ENCODE peak calls at places on chromosomes 12 and 14, in nine cellular contexts. K is pancreas; M is gastrocnemius medialis; Y is Right ventricle myocardium superior; I is foreskin fibroblast; B is T-helper 2 cell; F is skeletal muscle cell; Q is activated naive CD4-positive, alpha-beta T cell; V is AG04450. O is an unnamed sample.

GRCh38 chr12:39627914-39628313 is 8.3 kb upstream of the ABCD2 start:
- DNase-seq in I (no peak), Y (no peak), Q (no peak), K (no peak), M (no peak), V (no peak), B (no peak), F (no peak), O (no peak)

GRCh38 chr14:80100681-80101080 is 110.6 kb downstream of the DIO2 start:
- DNase-seq in B (no peak), V (no peak), M (no peak), Y (no peak), K (no peak), Q (no peak), I (no peak), F (no peak), O (peak; percentile 50)

GRCh38 chr12:51225800-51226199 is 7.9 kb upstream of the POU6F1 start:
- DNase-seq in I (no peak), F (no peak), Y (no peak), K (no peak), Q (no peak), V (no peak), M (no peak), B (no peak), O (no peak)

GRCh38 chr12:7116916-7117315 is 7.9 kb upstream of the C1RL start:
- DNase-seq in F (no peak), K (no peak), Y (no peak), I (no peak), Q (no peak), V (no peak), M (no peak), B (no peak), O (no peak)

GRCh38 chr12:402127-402456 is 648 bp downstream of the CCDC77 start:
- DNase-seq in V (no peak), F (no peak), Q (no peak), M (no peak), I (peak; percentile 67), Y (no peak), K (no peak), B (no peak), O (no peak)

GRCh38 chr14:68664225-68664681 is 128.6 kb downstream of the ZFP36L1 start:
- DNase-seq in K (peak; percentile 8), B (no peak), Y (no peak), V (no peak), I (peak; percentile 52), M (no peak), Q (no peak), F (no peak), O (no peak)

GRCh38 chr14:54683882-54684794 is 117.2 kb downstream of the SAMD4A start:
- DNase-seq in Q (no peak), V (peak; percentile 33), K (no peak), M (peak; percentile 50), Y (peak; percentile 65), I (peak; percentile 93), B (no peak), F (no peak), O (peak; percentile 64)

GRCh38 chr14:92945959-92946846 is 23.3 kb downstream of the CHGA start:
- DNase-seq in Y (peak; percentile 81), F (no peak), B (no peak), K (peak; percentile 44), M (peak; percentile 21), Q (no peak), I (peak; percentile 48), V (no peak), O (peak; percentile 72)

GRCh38 chr12:10641735-10642500 is 28.5 kb upstream of the MAGOHB start:
- DNase-seq in K (no peak), M (no peak), I (peak; percentile 72), Q (no peak), B (no peak), V (no peak), F (peak; percentile 62), Y (no peak), O (no peak)

GRCh38 chr14:64766430-64767151 is 62.4 kb downstream of the PLEKHG3 start:
- DNase-seq in V (no peak), B (no peak), Y (no peak), F (no peak), I (no peak), M (no peak), Q (no peak), K (no peak), O (no peak)

GRCh38 chr12:50110127-50110761 is 1.8 kb upstream of the COX14 start:
- DNase-seq in V (no peak), B (no peak), M (peak; percentile 91), I (peak; percentile 55), F (no peak), Y (peak; percentile 69), K (peak; percentile 52), Q (no peak), O (peak; percentile 79)

GRCh38 chr14:87873741-87874140 is 119.2 kb downstream of the GALC start:
- DNase-seq in B (no peak), V (no peak), Q (no peak), K (no peak), M (no peak), I (no peak), Y (no peak), F (no peak), O (no peak)

GRCh38 chr14:75711796-75712211 is 50.8 kb downstream of the TTLL5 start:
- DNase-seq in M (peak; percentile 89), I (peak; percentile 84), Y (peak; percentile 65), F (peak; percentile 65), V (peak; percentile 34), Q (no peak), B (no peak), K (peak; percentile 82), O (peak; percentile 90)

GRCh38 chr12:13386269-13387039 is 189.9 kb downstream of the EMP1 start:
- DNase-seq in Q (no peak), F (no peak), K (no peak), I (no peak), Y (no peak), V (no peak), M (no peak), B (no peak), O (no peak)

GRCh38 chr14:31935406-31935805 is 141.7 kb upstream of the ARHGAP5 start:
- DNase-seq in I (no peak), K (no peak), Q (no peak), V (no peak), Y (no peak), F (no peak), M (no peak), B (no peak), O (no peak)

GRCh38 chr12:23751641-23752040 is 197.8 kb downstream of the SOX5 start:
- DNase-seq in M (no peak), K (no peak), Y (no peak), Q (no peak), I (no peak), B (no peak), F (no peak), V (no peak), O (no peak)

GRCh38 chr12:124385219-124385969 is 90.5 kb downstream of the RFLNA start:
- DNase-seq in Q (no peak), I (peak; percentile 86), Y (no peak), M (no peak), F (no peak), K (no peak), V (peak; percentile 61), B (no peak), O (no peak)

GRCh38 chr14:69460093-69460701 is 24.3 kb upstream of the PLEKHD1 start:
- DNase-seq in Q (no peak), K (peak; percentile 51), F (peak; percentile 67), Y (no peak), M (peak; percentile 66), B (peak; percentile 15), V (peak; percentile 80), I (peak; percentile 91), O (peak; percentile 67)

GRCh38 chr12:14379508-14379907 is 14.0 kb downstream of the ATF7IP start:
- DNase-seq in M (no peak), Q (no peak), B (no peak), K (no peak), Y (no peak), F (no peak), V (no peak), I (no peak), O (no peak)

GRCh38 chr14:103103461-103104388 is 9.2 kb downstream of the EXOC3L4 start:
- DNase-seq in M (no peak), Y (peak; percentile 83), B (no peak), I (peak; percentile 61), F (no peak), V (no peak), K (peak; percentile 80), Q (no peak), O (peak; percentile 77)

GRCh38 chr14:83085141-83085540 is 1551.5 kb upstream of the SEL1L start:
- DNase-seq in I (no peak), K (no peak), F (no peak), M (no peak), Q (no peak), Y (no peak), B (no peak), V (no peak), O (no peak)

GRCh38 chr14:94027566-94028449 is 1.7 kb downstream of the OTUB2 start:
- DNase-seq in K (no peak), M (no peak), Y (no peak), Q (no peak), B (no peak), F (no peak), I (no peak), V (no peak), O (no peak)

GRCh38 chr12:128459067-128459466 is 192.1 kb downstream of the TMEM132C start:
- DNase-seq in B (no peak), M (no peak), K (no peak), I (no peak), V (no peak), F (no peak), Q (no peak), Y (no peak), O (no peak)

GRCh38 chr12:31362759-31363415 is 36.9 kb upstream of the SINHCAF start:
- DNase-seq in K (no peak), F (no peak), Y (no peak), Q (no peak), V (no peak), B (no peak), I (no peak), M (no peak), O (no peak)

GRCh38 chr12:38465020-38465419 is 148.4 kb downstream of the ALG10B start:
- DNase-seq in K (no peak), F (no peak), I (no peak), V (no peak), Y (no peak), M (no peak), Q (no peak), B (no peak), O (no peak)

O was measured in psoas muscle.